ENCODE peak calls at places on chromosomes 6 and 20, in nine cellular contexts. One of them, this sample, is unnamed.

GRCh38 chr20:47438464-47439381 is 63.0 kb upstream of the NCOA3 start:
- DNase-seq in neural crest cell: peak
- DNase-seq in B cell: peak
- DNase-seq in RWPE2: no peak
- DNase-seq in pancreas: no peak
- DNase-seq in fibroblast of pulmonary artery: no peak
- DNase-seq in RWPE1: peak
- DNase-seq in adrenal gland: no peak
- DNase-seq in GM20000: peak
- DNase-seq in this sample: no peak

GRCh38 chr6:136137008-136137689 is 113.0 kb downstream of the MTFR2 start:
- DNase-seq in neural crest cell: no peak
- DNase-seq in B cell: no peak
- DNase-seq in RWPE2: no peak
- DNase-seq in pancreas: no peak
- DNase-seq in fibroblast of pulmonary artery: peak
- DNase-seq in RWPE1: no peak
- DNase-seq in adrenal gland: no peak
- DNase-seq in GM20000: no peak
- DNase-seq in this sample: no peak

GRCh38 chr6:20438462-20439070 is 36.9 kb downstream of the E2F3 start:
- DNase-seq in neural crest cell: no peak
- DNase-seq in B cell: no peak
- DNase-seq in RWPE2: no peak
- DNase-seq in pancreas: no peak
- DNase-seq in fibroblast of pulmonary artery: no peak
- DNase-seq in RWPE1: no peak
- DNase-seq in adrenal gland: no peak
- DNase-seq in GM20000: no peak
- DNase-seq in this sample: no peak

GRCh38 chr20:63594043-63594561 is 20.1 kb upstream of the HELZ2 start:
- DNase-seq in neural crest cell: no peak
- DNase-seq in B cell: no peak
- DNase-seq in RWPE2: peak
- DNase-seq in pancreas: no peak
- DNase-seq in fibroblast of pulmonary artery: peak
- DNase-seq in RWPE1: no peak
- DNase-seq in adrenal gland: no peak
- DNase-seq in GM20000: no peak
- DNase-seq in this sample: no peak

GRCh38 chr20:50308166-50308512 is 117.5 kb downstream of the CEBPB start:
- DNase-seq in neural crest cell: no peak
- DNase-seq in B cell: no peak
- DNase-seq in RWPE2: no peak
- DNase-seq in pancreas: no peak
- DNase-seq in fibroblast of pulmonary artery: no peak
- DNase-seq in RWPE1: no peak
- DNase-seq in adrenal gland: no peak
- DNase-seq in GM20000: no peak
- DNase-seq in this sample: no peak

GRCh38 chr20:34250005-34250404 is 8.8 kb downstream of the ASIP start:
- DNase-seq in neural crest cell: no peak
- DNase-seq in B cell: no peak
- DNase-seq in RWPE2: no peak
- DNase-seq in pancreas: no peak
- DNase-seq in fibroblast of pulmonary artery: no peak
- DNase-seq in RWPE1: no peak
- DNase-seq in adrenal gland: no peak
- DNase-seq in GM20000: no peak
- DNase-seq in this sample: no peak

GRCh38 chr6:19465240-19465639 is 371.9 kb upstream of the ID4 start:
- DNase-seq in neural crest cell: no peak
- DNase-seq in B cell: no peak
- DNase-seq in RWPE2: no peak
- DNase-seq in pancreas: no peak
- DNase-seq in fibroblast of pulmonary artery: no peak
- DNase-seq in RWPE1: no peak
- DNase-seq in adrenal gland: no peak
- DNase-seq in GM20000: no peak
- DNase-seq in this sample: no peak

GRCh38 chr20:32982617-32983458 is 21.4 kb downstream of the SUN5 start:
- DNase-seq in neural crest cell: no peak
- DNase-seq in B cell: no peak
- DNase-seq in RWPE2: peak
- DNase-seq in pancreas: no peak
- DNase-seq in fibroblast of pulmonary artery: no peak
- DNase-seq in RWPE1: no peak
- DNase-seq in adrenal gland: no peak
- DNase-seq in GM20000: no peak
- DNase-seq in this sample: no peak

GRCh38 chr6:155939253-155939652 is 483.6 kb upstream of the NOX3 start:
- DNase-seq in neural crest cell: no peak
- DNase-seq in B cell: no peak
- DNase-seq in RWPE2: no peak
- DNase-seq in pancreas: no peak
- DNase-seq in fibroblast of pulmonary artery: no peak
- DNase-seq in RWPE1: no peak
- DNase-seq in adrenal gland: no peak
- DNase-seq in GM20000: no peak
- DNase-seq in this sample: no peak

GRCh38 chr20:13487202-13487601 is 151.5 kb downstream of the TASP1 start:
- DNase-seq in neural crest cell: no peak
- DNase-seq in B cell: no peak
- DNase-seq in RWPE2: no peak
- DNase-seq in pancreas: no peak
- DNase-seq in fibroblast of pulmonary artery: no peak
- DNase-seq in RWPE1: no peak
- DNase-seq in adrenal gland: no peak
- DNase-seq in GM20000: no peak
- DNase-seq in this sample: no peak

GRCh38 chr20:13494019-13494418 is 144.7 kb downstream of the TASP1 start:
- DNase-seq in neural crest cell: no peak
- DNase-seq in B cell: no peak
- DNase-seq in RWPE2: no peak
- DNase-seq in pancreas: no peak
- DNase-seq in fibroblast of pulmonary artery: peak
- DNase-seq in RWPE1: no peak
- DNase-seq in adrenal gland: no peak
- DNase-seq in GM20000: no peak
- DNase-seq in this sample: no peak

GRCh38 chr20:13493143-13493542 is 145.6 kb downstream of the TASP1 start:
- DNase-seq in neural crest cell: no peak
- DNase-seq in B cell: no peak
- DNase-seq in RWPE2: no peak
- DNase-seq in pancreas: no peak
- DNase-seq in fibroblast of pulmonary artery: no peak
- DNase-seq in RWPE1: no peak
- DNase-seq in adrenal gland: no peak
- DNase-seq in GM20000: no peak
- DNase-seq in this sample: no peak

GRCh38 chr20:13486694-13487093 is 152.0 kb downstream of the TASP1 start:
- DNase-seq in neural crest cell: no peak
- DNase-seq in B cell: no peak
- DNase-seq in RWPE2: no peak
- DNase-seq in pancreas: no peak
- DNase-seq in fibroblast of pulmonary artery: peak
- DNase-seq in RWPE1: no peak
- DNase-seq in adrenal gland: no peak
- DNase-seq in GM20000: no peak
- DNase-seq in this sample: no peak

DNA sequence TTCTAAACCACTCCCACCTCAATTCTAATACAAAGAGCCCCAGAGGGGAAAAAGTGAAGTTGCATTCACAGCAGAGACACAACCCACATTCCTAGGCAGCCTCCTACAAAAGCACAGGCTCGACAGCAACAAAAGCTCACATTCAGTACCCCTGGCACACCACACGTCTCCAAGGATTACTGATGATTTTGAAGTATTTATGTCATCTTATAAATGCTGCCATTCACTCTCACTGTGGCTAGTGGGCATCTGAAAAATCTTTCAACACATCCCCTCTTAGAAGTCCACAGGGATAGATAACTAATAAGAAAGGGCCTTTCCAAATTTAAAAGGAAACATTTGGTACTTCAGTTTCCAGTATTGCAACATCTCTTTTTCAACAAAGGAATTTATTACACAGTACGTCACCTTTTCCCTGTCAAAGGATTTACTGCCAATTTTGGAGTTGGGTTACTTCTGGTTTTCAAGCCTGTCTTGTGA is 146.7 kb downstream of the TASP1 start:
- DNase-seq in neural crest cell: peak
- DNase-seq in B cell: no peak
- DNase-seq in RWPE2: no peak
- DNase-seq in pancreas: no peak
- DNase-seq in fibroblast of pulmonary artery: peak
- DNase-seq in RWPE1: peak
- DNase-seq in adrenal gland: no peak
- DNase-seq in GM20000: no peak
- DNase-seq in this sample: peak
- TF ChIP-seq CTCF in neural crest cell: no peak
- TF ChIP-seq CTCF in B cell: no peak
- TF ChIP-seq CTCF in RWPE2: no peak
- TF ChIP-seq CTCF in pancreas: no peak
- TF ChIP-seq CTCF in fibroblast of pulmonary artery: peak
- TF ChIP-seq CTCF in RWPE1: no peak
- TF ChIP-seq CTCF in adrenal gland: no peak
- TF ChIP-seq CTCF in GM20000: no peak
- TF ChIP-seq CTCF in this sample: peak

DNA sequence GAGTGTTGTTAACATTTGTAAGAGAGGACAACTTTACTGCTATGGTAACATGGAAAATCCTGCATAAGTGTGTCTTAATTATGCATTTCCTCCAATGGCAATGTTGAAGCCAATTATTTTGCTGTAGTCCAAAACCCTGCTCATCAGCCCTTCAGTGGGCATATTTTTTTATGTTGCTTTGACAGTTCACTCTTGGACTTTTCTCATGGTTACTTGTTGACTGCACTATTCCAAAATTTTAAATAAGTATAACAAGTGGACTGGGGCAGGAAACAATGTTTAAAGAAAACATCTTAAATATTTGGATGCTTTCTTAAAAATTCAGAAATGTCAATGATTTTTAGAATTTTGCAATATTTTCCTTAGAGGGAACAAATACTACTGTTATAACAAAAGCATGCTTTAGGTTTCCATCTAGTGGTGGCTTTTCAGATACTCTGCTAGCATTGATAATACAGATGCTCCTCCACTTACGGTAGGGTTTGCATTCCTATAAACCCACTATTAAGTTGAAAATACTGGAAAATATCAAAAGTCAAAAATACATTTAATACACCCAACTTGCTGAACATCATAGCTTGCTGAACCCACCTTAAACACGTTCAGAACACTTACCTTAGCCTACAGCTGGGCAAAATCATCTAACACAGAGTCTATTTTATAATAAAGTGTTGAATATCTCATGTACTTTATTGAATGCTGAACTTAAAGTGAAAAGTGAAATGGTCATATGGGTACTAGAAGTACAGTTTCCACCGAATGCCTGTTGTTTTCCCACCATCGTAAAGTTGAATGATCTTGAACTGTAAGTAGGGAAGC is 86.4 kb downstream of the ADGRG6 start:
- DNase-seq in neural crest cell: no peak
- DNase-seq in B cell: no peak
- DNase-seq in RWPE2: no peak
- DNase-seq in pancreas: no peak
- DNase-seq in fibroblast of pulmonary artery: peak
- DNase-seq in RWPE1: peak
- DNase-seq in adrenal gland: no peak
- DNase-seq in GM20000: peak
- DNase-seq in this sample: no peak
- TF ChIP-seq CTCF in neural crest cell: peak
- TF ChIP-seq CTCF in B cell: peak
- TF ChIP-seq CTCF in RWPE2: peak
- TF ChIP-seq CTCF in pancreas: peak
- TF ChIP-seq CTCF in fibroblast of pulmonary artery: peak
- TF ChIP-seq CTCF in RWPE1: peak
- TF ChIP-seq CTCF in adrenal gland: peak
- TF ChIP-seq CTCF in GM20000: no peak
- TF ChIP-seq CTCF in this sample: no peak

GRCh38 chr20:9594284-9594875 is 80.0 kb downstream of the LAMP5 start:
- DNase-seq in neural crest cell: no peak
- DNase-seq in B cell: no peak
- DNase-seq in RWPE2: no peak
- DNase-seq in pancreas: no peak
- DNase-seq in fibroblast of pulmonary artery: no peak
- DNase-seq in RWPE1: no peak
- DNase-seq in adrenal gland: no peak
- DNase-seq in GM20000: no peak
- DNase-seq in this sample: no peak

GRCh38 chr20:9602834-9603173 is 88.4 kb downstream of the LAMP5 start:
- DNase-seq in neural crest cell: no peak
- DNase-seq in B cell: no peak
- DNase-seq in RWPE2: no peak
- DNase-seq in pancreas: no peak
- DNase-seq in fibroblast of pulmonary artery: no peak
- DNase-seq in RWPE1: no peak
- DNase-seq in adrenal gland: no peak
- DNase-seq in GM20000: no peak
- DNase-seq in this sample: no peak

GRCh38 chr20:9600562-9600961 is 86.2 kb downstream of the LAMP5 start:
- DNase-seq in neural crest cell: no peak
- DNase-seq in B cell: no peak
- DNase-seq in RWPE2: no peak
- DNase-seq in pancreas: no peak
- DNase-seq in fibroblast of pulmonary artery: no peak
- DNase-seq in RWPE1: no peak
- DNase-seq in adrenal gland: no peak
- DNase-seq in GM20000: no peak
- DNase-seq in this sample: no peak

GRCh38 chr20:9592419-9592818 is 78.0 kb downstream of the LAMP5 start:
- DNase-seq in neural crest cell: no peak
- DNase-seq in B cell: no peak
- DNase-seq in RWPE2: no peak
- DNase-seq in pancreas: no peak
- DNase-seq in fibroblast of pulmonary artery: no peak
- DNase-seq in RWPE1: no peak
- DNase-seq in adrenal gland: no peak
- DNase-seq in GM20000: no peak
- DNase-seq in this sample: no peak

GRCh38 chr20:9597547-9597946 is 83.2 kb downstream of the LAMP5 start:
- DNase-seq in neural crest cell: no peak
- DNase-seq in B cell: no peak
- DNase-seq in RWPE2: no peak
- DNase-seq in pancreas: no peak
- DNase-seq in fibroblast of pulmonary artery: no peak
- DNase-seq in RWPE1: no peak
- DNase-seq in adrenal gland: no peak
- DNase-seq in GM20000: no peak
- DNase-seq in this sample: no peak
- TF ChIP-seq CTCF in neural crest cell: no peak
- TF ChIP-seq CTCF in B cell: no peak
- TF ChIP-seq CTCF in RWPE2: no peak
- TF ChIP-seq CTCF in pancreas: no peak
- TF ChIP-seq CTCF in fibroblast of pulmonary artery: no peak
- TF ChIP-seq CTCF in RWPE1: no peak
- TF ChIP-seq CTCF in adrenal gland: no peak
- TF ChIP-seq CTCF in GM20000: no peak
- TF ChIP-seq CTCF in this sample: no peak

DNA sequence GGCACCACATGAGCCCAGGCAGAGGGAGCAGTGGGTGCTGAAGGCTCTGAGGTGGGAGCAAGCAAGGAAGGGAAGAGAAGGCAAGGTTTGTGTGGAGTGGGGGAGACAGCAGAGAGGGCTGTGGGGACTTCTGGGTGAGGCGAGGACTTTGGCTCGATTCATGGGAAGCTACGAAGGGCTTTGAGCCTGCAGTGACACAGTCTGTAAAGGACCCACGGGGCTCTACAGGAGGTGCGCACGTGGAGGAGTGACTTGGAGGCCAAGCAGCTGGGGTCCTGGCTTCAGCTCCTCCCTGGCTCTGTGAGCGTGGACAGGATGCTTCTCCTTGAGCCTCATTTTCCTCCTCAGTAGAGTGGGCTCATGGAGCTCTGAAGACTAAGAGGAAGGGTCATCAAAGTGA is 29.2 kb upstream of the CSNK2A1 start:
- DNase-seq in neural crest cell: no peak
- DNase-seq in B cell: no peak
- DNase-seq in RWPE2: no peak
- DNase-seq in pancreas: no peak
- DNase-seq in fibroblast of pulmonary artery: no peak
- DNase-seq in RWPE1: no peak
- DNase-seq in adrenal gland: no peak
- DNase-seq in GM20000: no peak
- DNase-seq in this sample: peak
- TF ChIP-seq CTCF in neural crest cell: no peak
- TF ChIP-seq CTCF in B cell: no peak
- TF ChIP-seq CTCF in RWPE2: no peak
- TF ChIP-seq CTCF in pancreas: no peak
- TF ChIP-seq CTCF in fibroblast of pulmonary artery: no peak
- TF ChIP-seq CTCF in RWPE1: no peak
- TF ChIP-seq CTCF in adrenal gland: no peak
- TF ChIP-seq CTCF in GM20000: no peak
- TF ChIP-seq CTCF in this sample: no peak